ENCODE peak calls at places on chromosomes 16 and 17, in nine cellular contexts. One of them, this sample, is unnamed.

GRCh38 chr17:61927211-61928100 is at the start of gene INTS2:
- DNase-seq in PC-3: peak
- DNase-seq in cardiac fibroblast: peak
- DNase-seq in A549: peak
- DNase-seq in NB4: peak
- DNase-seq in fibroblast of mammary gland: peak
- DNase-seq in dorsolateral prefrontal cortex: peak
- DNase-seq in neural progenitor cell: peak
- DNase-seq in tibial nerve: peak
- DNase-seq in this sample: peak

GRCh38 chr17:40779181-40779909 is 3.0 kb downstream of the KRT27 start:
- DNase-seq in PC-3: no peak
- DNase-seq in cardiac fibroblast: no peak
- DNase-seq in A549: peak
- DNase-seq in NB4: no peak
- DNase-seq in fibroblast of mammary gland: no peak
- DNase-seq in dorsolateral prefrontal cortex: no peak
- DNase-seq in neural progenitor cell: no peak
- DNase-seq in tibial nerve: no peak
- DNase-seq in this sample: no peak

GRCh38 chr16:27355610-27356009 is 41.8 kb downstream of the IL4R start:
- DNase-seq in PC-3: peak
- DNase-seq in cardiac fibroblast: peak
- DNase-seq in A549: peak
- DNase-seq in NB4: peak
- DNase-seq in fibroblast of mammary gland: peak
- DNase-seq in dorsolateral prefrontal cortex: no peak
- DNase-seq in neural progenitor cell: peak
- DNase-seq in tibial nerve: no peak
- DNase-seq in this sample: no peak

GRCh38 chr17:51640108-51640622 is 379.8 kb downstream of the UTP18 start:
- DNase-seq in PC-3: peak
- DNase-seq in cardiac fibroblast: no peak
- DNase-seq in A549: peak
- DNase-seq in NB4: peak
- DNase-seq in fibroblast of mammary gland: no peak
- DNase-seq in dorsolateral prefrontal cortex: no peak
- DNase-seq in neural progenitor cell: peak
- DNase-seq in tibial nerve: no peak
- DNase-seq in this sample: no peak

GRCh38 chr17:47705536-47706481 is 11.8 kb downstream of the TBKBP1 start:
- DNase-seq in PC-3: no peak
- DNase-seq in cardiac fibroblast: no peak
- DNase-seq in A549: no peak
- DNase-seq in NB4: no peak
- DNase-seq in fibroblast of mammary gland: no peak
- DNase-seq in dorsolateral prefrontal cortex: no peak
- DNase-seq in neural progenitor cell: no peak
- DNase-seq in tibial nerve: no peak
- DNase-seq in this sample: no peak

GRCh38 chr16:11601911-11602310 is 15.2 kb upstream of the LITAF start:
- DNase-seq in PC-3: no peak
- DNase-seq in cardiac fibroblast: no peak
- DNase-seq in A549: no peak
- DNase-seq in NB4: no peak
- DNase-seq in fibroblast of mammary gland: no peak
- DNase-seq in dorsolateral prefrontal cortex: no peak
- DNase-seq in neural progenitor cell: no peak
- DNase-seq in tibial nerve: no peak
- DNase-seq in this sample: no peak

GRCh38 chr16:80924372-80924978 is 82.2 kb downstream of the CMC2 start:
- DNase-seq in PC-3: peak
- DNase-seq in cardiac fibroblast: peak
- DNase-seq in A549: peak
- DNase-seq in NB4: peak
- DNase-seq in fibroblast of mammary gland: peak
- DNase-seq in dorsolateral prefrontal cortex: no peak
- DNase-seq in neural progenitor cell: peak
- DNase-seq in tibial nerve: no peak
- DNase-seq in this sample: peak

GRCh38 chr16:50989047-50989446 is 162.0 kb downstream of the SALL1 start:
- DNase-seq in PC-3: no peak
- DNase-seq in cardiac fibroblast: no peak
- DNase-seq in A549: no peak
- DNase-seq in NB4: no peak
- DNase-seq in fibroblast of mammary gland: no peak
- DNase-seq in dorsolateral prefrontal cortex: no peak
- DNase-seq in neural progenitor cell: no peak
- DNase-seq in tibial nerve: no peak
- DNase-seq in this sample: no peak

GRCh38 chr17:4815043-4815675 is 8.2 kb downstream of the PLD2 start:
- DNase-seq in PC-3: no peak
- DNase-seq in cardiac fibroblast: no peak
- DNase-seq in A549: no peak
- DNase-seq in NB4: no peak
- DNase-seq in fibroblast of mammary gland: no peak
- DNase-seq in dorsolateral prefrontal cortex: no peak
- DNase-seq in neural progenitor cell: no peak
- DNase-seq in tibial nerve: no peak
- DNase-seq in this sample: no peak

GRCh38 chr17:44361292-44362055 is 2.2 kb downstream of the FAM171A2 start:
- DNase-seq in PC-3: no peak
- DNase-seq in cardiac fibroblast: no peak
- DNase-seq in A549: no peak
- DNase-seq in NB4: no peak
- DNase-seq in fibroblast of mammary gland: no peak
- DNase-seq in dorsolateral prefrontal cortex: no peak
- DNase-seq in neural progenitor cell: no peak
- DNase-seq in tibial nerve: no peak
- DNase-seq in this sample: no peak

GRCh38 chr17:44359001-44359400 is 4.7 kb downstream of the FAM171A2 start:
- DNase-seq in PC-3: no peak
- DNase-seq in cardiac fibroblast: no peak
- DNase-seq in A549: no peak
- DNase-seq in NB4: no peak
- DNase-seq in fibroblast of mammary gland: no peak
- DNase-seq in dorsolateral prefrontal cortex: no peak
- DNase-seq in neural progenitor cell: no peak
- DNase-seq in tibial nerve: no peak
- DNase-seq in this sample: no peak

GRCh38 chr17:44360826-44361225 is 2.8 kb downstream of the FAM171A2 start:
- DNase-seq in PC-3: no peak
- DNase-seq in cardiac fibroblast: peak
- DNase-seq in A549: no peak
- DNase-seq in NB4: no peak
- DNase-seq in fibroblast of mammary gland: peak
- DNase-seq in dorsolateral prefrontal cortex: peak
- DNase-seq in neural progenitor cell: peak
- DNase-seq in tibial nerve: no peak
- DNase-seq in this sample: no peak

GRCh38 chr17:44359458-44360143 is 4.1 kb downstream of the FAM171A2 start:
- DNase-seq in PC-3: no peak
- DNase-seq in cardiac fibroblast: no peak
- DNase-seq in A549: no peak
- DNase-seq in NB4: no peak
- DNase-seq in fibroblast of mammary gland: no peak
- DNase-seq in dorsolateral prefrontal cortex: no peak
- DNase-seq in neural progenitor cell: no peak
- DNase-seq in tibial nerve: no peak
- DNase-seq in this sample: no peak

DNA sequence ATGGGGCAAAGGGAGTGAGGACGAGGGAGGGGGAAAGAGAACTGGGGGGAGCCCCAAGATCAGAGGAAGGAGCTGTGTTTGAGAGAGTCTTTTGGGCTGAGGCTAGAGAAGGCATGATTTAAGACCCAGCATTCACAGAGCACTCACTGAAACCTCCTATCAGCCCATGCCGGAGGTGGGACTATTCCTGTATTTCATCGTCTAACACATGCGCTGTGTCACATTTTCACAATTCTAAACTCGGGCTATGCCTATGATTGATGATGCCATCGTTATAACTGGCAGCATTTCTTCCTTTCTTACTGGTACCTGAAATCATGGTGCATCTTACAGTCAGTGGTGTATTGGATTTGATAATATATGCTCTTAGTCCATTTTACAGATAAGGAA is 3.5 kb downstream of the FAM171A2 start:
- DNase-seq in PC-3: no peak
- DNase-seq in cardiac fibroblast: no peak
- DNase-seq in A549: no peak
- DNase-seq in NB4: no peak
- DNase-seq in fibroblast of mammary gland: no peak
- DNase-seq in dorsolateral prefrontal cortex: no peak
- DNase-seq in neural progenitor cell: no peak
- DNase-seq in tibial nerve: no peak
- DNase-seq in this sample: no peak
- H3K4me3 ChIP-seq in PC-3: no peak
- H3K4me3 ChIP-seq in cardiac fibroblast: no peak
- H3K4me3 ChIP-seq in A549: no peak
- H3K4me3 ChIP-seq in NB4: no peak
- H3K4me3 ChIP-seq in fibroblast of mammary gland: no peak
- H3K4me3 ChIP-seq in dorsolateral prefrontal cortex: no peak
- H3K4me3 ChIP-seq in neural progenitor cell: no peak
- H3K4me3 ChIP-seq in tibial nerve: no peak
- H3K4me3 ChIP-seq in this sample: no peak

DNA sequence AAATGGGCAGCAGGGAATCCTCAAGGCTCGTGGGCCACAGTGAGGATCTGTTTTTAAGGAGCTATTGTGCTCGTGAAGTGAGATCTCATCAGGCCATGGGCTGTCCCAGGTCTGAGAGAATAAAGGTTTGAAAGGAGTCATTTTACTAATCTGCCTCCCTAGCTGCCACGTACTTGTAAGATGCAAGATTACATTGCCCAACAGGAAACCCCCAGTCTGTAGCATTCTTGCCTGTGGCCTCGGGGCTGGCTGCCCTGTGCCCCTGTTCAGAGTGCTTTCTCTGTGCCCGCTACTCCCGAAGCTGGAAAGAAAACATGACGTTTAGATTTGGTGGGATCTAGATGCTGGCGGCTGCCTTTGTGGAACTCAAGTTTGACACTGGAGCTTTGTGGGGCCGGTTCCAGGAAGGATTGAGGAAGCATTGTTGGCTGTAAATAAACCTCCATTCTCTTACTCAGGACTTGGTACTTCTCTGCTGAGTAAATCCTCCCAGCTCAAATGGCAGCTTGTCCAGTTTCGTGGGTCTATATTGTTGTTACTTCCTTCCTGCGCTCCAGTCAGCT is 21.2 kb downstream of the SAP30BP start:
- DNase-seq in PC-3: no peak
- DNase-seq in cardiac fibroblast: peak
- DNase-seq in A549: no peak
- DNase-seq in NB4: peak
- DNase-seq in fibroblast of mammary gland: no peak
- DNase-seq in dorsolateral prefrontal cortex: no peak
- DNase-seq in neural progenitor cell: peak
- DNase-seq in tibial nerve: no peak
- DNase-seq in this sample: no peak
- TF ChIP-seq CTCF in PC-3: no peak
- TF ChIP-seq CTCF in cardiac fibroblast: no peak
- TF ChIP-seq CTCF in A549: no peak
- TF ChIP-seq CTCF in NB4: no peak
- TF ChIP-seq CTCF in fibroblast of mammary gland: no peak
- TF ChIP-seq CTCF in dorsolateral prefrontal cortex: no peak
- TF ChIP-seq CTCF in neural progenitor cell: no peak
- TF ChIP-seq CTCF in tibial nerve: no peak
- TF ChIP-seq CTCF in this sample: no peak

GRCh38 chr16:88680554-88681083 is 5.7 kb downstream of the SNAI3 start:
- DNase-seq in PC-3: no peak
- DNase-seq in cardiac fibroblast: no peak
- DNase-seq in A549: no peak
- DNase-seq in NB4: no peak
- DNase-seq in fibroblast of mammary gland: no peak
- DNase-seq in dorsolateral prefrontal cortex: no peak
- DNase-seq in neural progenitor cell: no peak
- DNase-seq in tibial nerve: no peak
- DNase-seq in this sample: no peak
- H3K4me3 ChIP-seq in PC-3: no peak
- H3K4me3 ChIP-seq in cardiac fibroblast: no peak
- H3K4me3 ChIP-seq in A549: no peak
- H3K4me3 ChIP-seq in NB4: no peak
- H3K4me3 ChIP-seq in fibroblast of mammary gland: no peak
- H3K4me3 ChIP-seq in dorsolateral prefrontal cortex: no peak
- H3K4me3 ChIP-seq in neural progenitor cell: no peak
- H3K4me3 ChIP-seq in tibial nerve: no peak
- H3K4me3 ChIP-seq in this sample: no peak

DNA sequence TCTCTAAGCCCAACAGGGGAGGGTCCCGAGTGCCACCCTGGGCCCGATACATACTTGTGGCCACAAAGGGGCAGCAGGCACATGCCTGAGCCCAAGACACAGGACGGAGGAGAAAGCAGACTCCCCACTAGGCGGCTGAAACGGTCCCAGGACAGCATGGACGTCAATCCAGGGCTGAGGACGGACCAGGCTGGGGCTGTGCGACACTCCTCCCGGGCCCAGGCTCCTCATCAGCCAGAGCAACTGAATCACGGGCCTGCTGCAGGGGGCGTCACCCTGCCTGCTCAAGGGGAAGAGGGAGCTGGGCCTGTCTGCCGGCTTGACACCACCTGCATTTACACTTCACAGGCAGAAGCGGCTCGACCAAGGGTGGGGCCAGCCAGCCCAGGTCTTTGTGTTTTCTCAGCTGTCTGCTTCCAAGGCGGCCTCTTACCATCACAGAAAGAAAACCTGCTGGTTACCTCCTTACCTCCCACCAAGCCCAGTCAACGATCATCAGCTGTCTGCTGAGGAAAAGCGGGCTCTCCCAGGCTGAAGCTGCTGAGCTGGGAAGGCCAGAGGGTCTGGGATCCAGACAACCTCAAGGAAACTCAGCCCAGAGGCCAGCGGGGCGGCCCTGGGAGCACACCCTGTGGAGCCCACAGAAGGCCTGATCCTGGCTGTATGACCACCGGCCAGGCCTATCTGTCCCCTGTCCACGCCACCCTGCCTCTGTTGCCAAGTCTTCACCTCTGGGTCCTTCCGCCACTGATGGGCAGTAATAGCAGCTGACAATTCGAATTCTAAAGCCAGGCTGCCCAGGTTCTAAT is 26.4 kb downstream of the KIFC3 start:
- DNase-seq in PC-3: no peak
- DNase-seq in cardiac fibroblast: peak
- DNase-seq in A549: peak
- DNase-seq in NB4: peak
- DNase-seq in fibroblast of mammary gland: no peak
- DNase-seq in dorsolateral prefrontal cortex: peak
- DNase-seq in neural progenitor cell: peak
- DNase-seq in tibial nerve: no peak
- DNase-seq in this sample: no peak
- TF ChIP-seq CTCF in PC-3: peak
- TF ChIP-seq CTCF in cardiac fibroblast: no peak
- TF ChIP-seq CTCF in A549: no peak
- TF ChIP-seq CTCF in NB4: no peak
- TF ChIP-seq CTCF in fibroblast of mammary gland: no peak
- TF ChIP-seq CTCF in dorsolateral prefrontal cortex: peak
- TF ChIP-seq CTCF in neural progenitor cell: peak
- TF ChIP-seq CTCF in tibial nerve: peak
- TF ChIP-seq CTCF in this sample: peak